ENCODE peak calls at places on chromosome 7, in eight cellular contexts. One of them, this sample, is unnamed.
A peak's percentile ranks its signal among the peaks of the same experiment; 100 is the strongest.

GRCh38 chr7:139687206-139687954 is 90.4 kb downstream of the HIPK2 start:
- DNase-seq in activated CD4-positive, alpha-beta T cell treated with anti-CD3 and anti-CD28 coated beads for 36 hours: no peak
- DNase-seq in stimulated activated CD4-positive, alpha-beta T cell treated with anti-CD3 and anti-CD28 coated beads, TNF-alpha, amount 100 ng/mL, for 4 hours: no peak
- DNase-seq in T-helper 9 cell: no peak
- DNase-seq in stimulated activated CD8-positive, alpha-beta memory T cell treated with anti-CD3 and anti-CD28 coated beads, Interleukin-7, amount 100 ng/mL, for 1 hour: no peak
- DNase-seq in Jurkat, Clone E6-1: no peak
- DNase-seq in CD4-positive, alpha-beta T cell: no peak
- DNase-seq in amniotic epithelial cell: peak; percentile 60
- DNase-seq in this sample: no peak

GRCh38 chr7:132655071-132655761 is 78.9 kb upstream of the PLXNA4 start:
- DNase-seq in activated CD4-positive, alpha-beta T cell treated with anti-CD3 and anti-CD28 coated beads for 36 hours: peak; percentile 81
- DNase-seq in stimulated activated CD4-positive, alpha-beta T cell treated with anti-CD3 and anti-CD28 coated beads, TNF-alpha, amount 100 ng/mL, for 4 hours: no peak
- DNase-seq in T-helper 9 cell: peak; percentile 7
- DNase-seq in stimulated activated CD8-positive, alpha-beta memory T cell treated with anti-CD3 and anti-CD28 coated beads, Interleukin-7, amount 100 ng/mL, for 1 hour: no peak
- DNase-seq in Jurkat, Clone E6-1: peak; percentile 98
- DNase-seq in CD4-positive, alpha-beta T cell: peak; percentile 37
- DNase-seq in amniotic epithelial cell: peak; percentile 63
- DNase-seq in this sample: peak; percentile 95

GRCh38 chr7:9149499-9150082 is 716.2 kb downstream of the NXPH1 start:
- DNase-seq in activated CD4-positive, alpha-beta T cell treated with anti-CD3 and anti-CD28 coated beads for 36 hours: peak; percentile 14
- DNase-seq in stimulated activated CD4-positive, alpha-beta T cell treated with anti-CD3 and anti-CD28 coated beads, TNF-alpha, amount 100 ng/mL, for 4 hours: no peak
- DNase-seq in T-helper 9 cell: no peak
- DNase-seq in stimulated activated CD8-positive, alpha-beta memory T cell treated with anti-CD3 and anti-CD28 coated beads, Interleukin-7, amount 100 ng/mL, for 1 hour: no peak
- DNase-seq in Jurkat, Clone E6-1: no peak
- DNase-seq in CD4-positive, alpha-beta T cell: no peak
- DNase-seq in amniotic epithelial cell: no peak
- DNase-seq in this sample: no peak

GRCh38 chr7:92485267-92485892 is 7.6 kb upstream of the ERVW-1 start:
- DNase-seq in activated CD4-positive, alpha-beta T cell treated with anti-CD3 and anti-CD28 coated beads for 36 hours: no peak
- DNase-seq in stimulated activated CD4-positive, alpha-beta T cell treated with anti-CD3 and anti-CD28 coated beads, TNF-alpha, amount 100 ng/mL, for 4 hours: no peak
- DNase-seq in T-helper 9 cell: no peak
- DNase-seq in stimulated activated CD8-positive, alpha-beta memory T cell treated with anti-CD3 and anti-CD28 coated beads, Interleukin-7, amount 100 ng/mL, for 1 hour: no peak
- DNase-seq in Jurkat, Clone E6-1: no peak
- DNase-seq in CD4-positive, alpha-beta T cell: no peak
- DNase-seq in amniotic epithelial cell: peak; percentile 29
- DNase-seq in this sample: no peak

GRCh38 chr7:77525231-77525630 is 11.9 kb upstream of the PTPN12 start:
- DNase-seq in activated CD4-positive, alpha-beta T cell treated with anti-CD3 and anti-CD28 coated beads for 36 hours: no peak
- DNase-seq in stimulated activated CD4-positive, alpha-beta T cell treated with anti-CD3 and anti-CD28 coated beads, TNF-alpha, amount 100 ng/mL, for 4 hours: no peak
- DNase-seq in T-helper 9 cell: no peak
- DNase-seq in stimulated activated CD8-positive, alpha-beta memory T cell treated with anti-CD3 and anti-CD28 coated beads, Interleukin-7, amount 100 ng/mL, for 1 hour: no peak
- DNase-seq in Jurkat, Clone E6-1: no peak
- DNase-seq in CD4-positive, alpha-beta T cell: no peak
- DNase-seq in amniotic epithelial cell: peak; percentile 46
- DNase-seq in this sample: no peak

GRCh38 chr7:126179916-126180315 is 1072.8 kb downstream of the GRM8 start:
- DNase-seq in activated CD4-positive, alpha-beta T cell treated with anti-CD3 and anti-CD28 coated beads for 36 hours: no peak
- DNase-seq in stimulated activated CD4-positive, alpha-beta T cell treated with anti-CD3 and anti-CD28 coated beads, TNF-alpha, amount 100 ng/mL, for 4 hours: no peak
- DNase-seq in T-helper 9 cell: no peak
- DNase-seq in stimulated activated CD8-positive, alpha-beta memory T cell treated with anti-CD3 and anti-CD28 coated beads, Interleukin-7, amount 100 ng/mL, for 1 hour: no peak
- DNase-seq in Jurkat, Clone E6-1: no peak
- DNase-seq in CD4-positive, alpha-beta T cell: no peak
- DNase-seq in amniotic epithelial cell: no peak
- DNase-seq in this sample: no peak

GRCh38 chr7:30799206-30799975 is 28.2 kb downstream of the MINDY4 start:
- DNase-seq in activated CD4-positive, alpha-beta T cell treated with anti-CD3 and anti-CD28 coated beads for 36 hours: no peak
- DNase-seq in stimulated activated CD4-positive, alpha-beta T cell treated with anti-CD3 and anti-CD28 coated beads, TNF-alpha, amount 100 ng/mL, for 4 hours: no peak
- DNase-seq in T-helper 9 cell: no peak
- DNase-seq in stimulated activated CD8-positive, alpha-beta memory T cell treated with anti-CD3 and anti-CD28 coated beads, Interleukin-7, amount 100 ng/mL, for 1 hour: no peak
- DNase-seq in Jurkat, Clone E6-1: no peak
- DNase-seq in CD4-positive, alpha-beta T cell: no peak
- DNase-seq in amniotic epithelial cell: peak; percentile 80
- DNase-seq in this sample: no peak

GRCh38 chr7:104124893-104125292 is 82.9 kb downstream of the ORC5 start:
- DNase-seq in activated CD4-positive, alpha-beta T cell treated with anti-CD3 and anti-CD28 coated beads for 36 hours: no peak
- DNase-seq in stimulated activated CD4-positive, alpha-beta T cell treated with anti-CD3 and anti-CD28 coated beads, TNF-alpha, amount 100 ng/mL, for 4 hours: no peak
- DNase-seq in T-helper 9 cell: no peak
- DNase-seq in stimulated activated CD8-positive, alpha-beta memory T cell treated with anti-CD3 and anti-CD28 coated beads, Interleukin-7, amount 100 ng/mL, for 1 hour: no peak
- DNase-seq in Jurkat, Clone E6-1: no peak
- DNase-seq in CD4-positive, alpha-beta T cell: no peak
- DNase-seq in amniotic epithelial cell: no peak
- DNase-seq in this sample: no peak

GRCh38 chr7:27608776-27609495 is 53.7 kb downstream of the HIBADH start:
- DNase-seq in activated CD4-positive, alpha-beta T cell treated with anti-CD3 and anti-CD28 coated beads for 36 hours: no peak
- DNase-seq in stimulated activated CD4-positive, alpha-beta T cell treated with anti-CD3 and anti-CD28 coated beads, TNF-alpha, amount 100 ng/mL, for 4 hours: no peak
- DNase-seq in T-helper 9 cell: no peak
- DNase-seq in stimulated activated CD8-positive, alpha-beta memory T cell treated with anti-CD3 and anti-CD28 coated beads, Interleukin-7, amount 100 ng/mL, for 1 hour: no peak
- DNase-seq in Jurkat, Clone E6-1: no peak
- DNase-seq in CD4-positive, alpha-beta T cell: no peak
- DNase-seq in amniotic epithelial cell: peak; percentile 57
- DNase-seq in this sample: no peak

GRCh38 chr7:30842542-30843451 is 68.9 kb upstream of the AQP1 start:
- DNase-seq in activated CD4-positive, alpha-beta T cell treated with anti-CD3 and anti-CD28 coated beads for 36 hours: no peak
- DNase-seq in stimulated activated CD4-positive, alpha-beta T cell treated with anti-CD3 and anti-CD28 coated beads, TNF-alpha, amount 100 ng/mL, for 4 hours: no peak
- DNase-seq in T-helper 9 cell: no peak
- DNase-seq in stimulated activated CD8-positive, alpha-beta memory T cell treated with anti-CD3 and anti-CD28 coated beads, Interleukin-7, amount 100 ng/mL, for 1 hour: no peak
- DNase-seq in Jurkat, Clone E6-1: no peak
- DNase-seq in CD4-positive, alpha-beta T cell: no peak
- DNase-seq in amniotic epithelial cell: peak; percentile 62
- DNase-seq in this sample: no peak

GRCh38 chr7:20351901-20352300 is 21.2 kb downstream of the ITGB8 start:
- DNase-seq in activated CD4-positive, alpha-beta T cell treated with anti-CD3 and anti-CD28 coated beads for 36 hours: no peak
- DNase-seq in stimulated activated CD4-positive, alpha-beta T cell treated with anti-CD3 and anti-CD28 coated beads, TNF-alpha, amount 100 ng/mL, for 4 hours: no peak
- DNase-seq in T-helper 9 cell: no peak
- DNase-seq in stimulated activated CD8-positive, alpha-beta memory T cell treated with anti-CD3 and anti-CD28 coated beads, Interleukin-7, amount 100 ng/mL, for 1 hour: no peak
- DNase-seq in Jurkat, Clone E6-1: no peak
- DNase-seq in CD4-positive, alpha-beta T cell: no peak
- DNase-seq in amniotic epithelial cell: no peak
- DNase-seq in this sample: no peak

GRCh38 chr7:85479918-85480658 is 293.2 kb upstream of the SEMA3D start:
- DNase-seq in activated CD4-positive, alpha-beta T cell treated with anti-CD3 and anti-CD28 coated beads for 36 hours: no peak
- DNase-seq in stimulated activated CD4-positive, alpha-beta T cell treated with anti-CD3 and anti-CD28 coated beads, TNF-alpha, amount 100 ng/mL, for 4 hours: no peak
- DNase-seq in T-helper 9 cell: no peak
- DNase-seq in stimulated activated CD8-positive, alpha-beta memory T cell treated with anti-CD3 and anti-CD28 coated beads, Interleukin-7, amount 100 ng/mL, for 1 hour: no peak
- DNase-seq in Jurkat, Clone E6-1: no peak
- DNase-seq in CD4-positive, alpha-beta T cell: no peak
- DNase-seq in amniotic epithelial cell: no peak
- DNase-seq in this sample: no peak

GRCh38 chr7:156533964-156534363 is 106.6 kb upstream of the RNF32 start:
- DNase-seq in activated CD4-positive, alpha-beta T cell treated with anti-CD3 and anti-CD28 coated beads for 36 hours: no peak
- DNase-seq in stimulated activated CD4-positive, alpha-beta T cell treated with anti-CD3 and anti-CD28 coated beads, TNF-alpha, amount 100 ng/mL, for 4 hours: no peak
- DNase-seq in T-helper 9 cell: no peak
- DNase-seq in stimulated activated CD8-positive, alpha-beta memory T cell treated with anti-CD3 and anti-CD28 coated beads, Interleukin-7, amount 100 ng/mL, for 1 hour: no peak
- DNase-seq in Jurkat, Clone E6-1: no peak
- DNase-seq in CD4-positive, alpha-beta T cell: no peak
- DNase-seq in amniotic epithelial cell: no peak
- DNase-seq in this sample: no peak

GRCh38 chr7:113120647-113121046 is 2.3 kb upstream of the SMIM30 start:
- DNase-seq in activated CD4-positive, alpha-beta T cell treated with anti-CD3 and anti-CD28 coated beads for 36 hours: no peak
- DNase-seq in stimulated activated CD4-positive, alpha-beta T cell treated with anti-CD3 and anti-CD28 coated beads, TNF-alpha, amount 100 ng/mL, for 4 hours: no peak
- DNase-seq in T-helper 9 cell: no peak
- DNase-seq in stimulated activated CD8-positive, alpha-beta memory T cell treated with anti-CD3 and anti-CD28 coated beads, Interleukin-7, amount 100 ng/mL, for 1 hour: no peak
- DNase-seq in Jurkat, Clone E6-1: no peak
- DNase-seq in CD4-positive, alpha-beta T cell: no peak
- DNase-seq in amniotic epithelial cell: no peak
- DNase-seq in this sample: peak; percentile 75

This sample was measured in HL-60.